ENCODE peak calls at places on chromosomes 12 and 14, in six cellular contexts. A is GM23338, X is spleen, F is stomach, V is SK-N-SH, D is breast epithelium. N is an unnamed sample.

GRCh38 chr12:73112035-73112816 is 840.1 kb downstream of the TRHDE start:
- DNase-seq in A (no peak), V (no peak), F (no peak), D (no peak), X (no peak), N (no peak)

GRCh38 chr14:100440207-100440631 is 117.1 kb downstream of the SLC25A47 start:
- DNase-seq in D (peak), V (peak), X (no peak), A (peak), F (peak), N (no peak)

GRCh38 chr12:1932264-1932777 is 13.9 kb upstream of the CACNA2D4 start:
- DNase-seq in F (peak), A (no peak), V (peak), X (peak), D (no peak), N (no peak)

GRCh38 chr12:685388-685787 is 22.1 kb upstream of the NINJ2 start:
- DNase-seq in X (peak), V (no peak), F (no peak), D (no peak), A (no peak), N (no peak)

GRCh38 chr12:42145197-42145549 is 499 bp upstream of the GXYLT1 start:
- DNase-seq in F (no peak), D (no peak), X (no peak), A (peak), V (no peak), N (no peak)

GRCh38 chr14:61290686-61291085 is 9.5 kb upstream of the TMEM30B start:
- DNase-seq in X (no peak), V (no peak), A (no peak), D (no peak), F (no peak), N (no peak)

GRCh38 chr12:76636141-76636692 is 76.6 kb upstream of the OSBPL8 start:
- DNase-seq in V (no peak), F (no peak), D (no peak), X (no peak), A (peak), N (no peak)

GRCh38 chr14:26855051-26855753 is 257.4 kb upstream of the NOVA1 start:
- DNase-seq in F (no peak), V (no peak), A (no peak), D (no peak), X (no peak), N (no peak)

GRCh38 chr12:13268606-13269005 is 72.1 kb downstream of the EMP1 start:
- DNase-seq in F (no peak), V (no peak), D (no peak), X (no peak), A (no peak), N (no peak)

GRCh38 chr14:100612879-100613455 is 25.8 kb upstream of the BEGAIN start:
- DNase-seq in V (peak), D (no peak), X (peak), F (no peak), A (no peak), N (no peak)

GRCh38 chr12:4864575-4864974 is 45.1 kb upstream of the KCNA1 start:
- DNase-seq in X (no peak), D (no peak), V (no peak), A (no peak), F (no peak), N (peak)

GRCh38 chr14:61344437-61345143 is 23.2 kb downstream of the PRKCH start:
- DNase-seq in V (no peak), A (no peak), D (no peak), X (no peak), F (no peak), N (no peak)

GRCh38 chr14:64612021-64612380 is 62.2 kb downstream of the PPP1R36 start:
- DNase-seq in V (no peak), A (no peak), D (no peak), X (no peak), F (no peak), N (no peak)

GRCh38 chr14:60210703-60211102 is 38.3 kb upstream of the PPM1A start:
- DNase-seq in F (no peak), X (no peak), D (no peak), A (no peak), V (no peak), N (no peak)

GRCh38 chr14:21965042-21965441 is 291.4 kb upstream of the OR4E1 start:
- DNase-seq in D (no peak), F (no peak), X (no peak), A (no peak), V (no peak), N (no peak)

GRCh38 chr12:69639400-69640016 is 28.8 kb upstream of the LRRC10 start:
- DNase-seq in F (peak), X (peak), A (peak), V (peak), D (peak), N (no peak)

GRCh38 chr12:59719701-59720100 is 123.9 kb downstream of the SLC16A7 start:
- DNase-seq in V (no peak), A (no peak), D (no peak), F (no peak), X (no peak), N (no peak)

GRCh38 chr14:51792819-51793218 is 67.6 kb upstream of the GNG2 start:
- DNase-seq in F (no peak), D (no peak), A (no peak), X (no peak), V (no peak), N (no peak)

GRCh38 chr14:87873741-87874140 is 119.2 kb downstream of the GALC start:
- DNase-seq in F (no peak), X (no peak), D (no peak), V (no peak), A (no peak), N (no peak)

GRCh38 chr14:37678916-37679315 is 83.5 kb downstream of the TTC6 start:
- DNase-seq in F (no peak), V (no peak), A (no peak), D (no peak), X (no peak), N (no peak)

GRCh38 chr12:30796891-30797371 is 42.2 kb upstream of the CAPRIN2 start:
- DNase-seq in F (no peak), X (no peak), A (peak), V (peak), D (no peak), N (no peak)

GRCh38 chr12:113267621-113268020 is 46.4 kb downstream of the TPCN1 start:
- DNase-seq in F (no peak), X (no peak), D (no peak), V (no peak), A (no peak), N (no peak)

GRCh38 chr12:88299567-88300101 is 157.5 kb downstream of the TMTC3 start:
- DNase-seq in A (no peak), D (no peak), F (no peak), V (no peak), X (no peak), N (no peak)

GRCh38 chr14:102917469-102918211 is 4.8 kb upstream of the AMN start:
- DNase-seq in X (peak), D (no peak), V (peak), F (peak), A (peak), N (no peak)

GRCh38 chr12:124713436-124714082 is 146.1 kb upstream of the NCOR2 start:
- DNase-seq in A (no peak), V (peak), X (no peak), D (no peak), F (peak), N (peak)

GRCh38 chr14:77654001-77654431 is 37.6 kb upstream of the SPTLC2 start:
- DNase-seq in V (no peak), F (no peak), D (no peak), A (no peak), X (no peak), N (no peak)

GRCh38 chr12:6745751-6746525 is 7.0 kb downstream of the MLF2 start:
- DNase-seq in V (no peak), X (peak), F (no peak), A (no peak), D (no peak), N (no peak)
- H3K4me3 ChIP-seq in V (no peak), X (peak), F (no peak), A (no peak), D (no peak), N (no peak)

GRCh38 chr14:68950111-68950510 is 29.0 kb downstream of the ACTN1 start:
- DNase-seq in F (no peak), X (no peak), D (no peak), V (no peak), A (no peak), N (no peak)

GRCh38 chr14:68951800-68952540 is 27.1 kb downstream of the ACTN1 start:
- DNase-seq in X (peak), A (no peak), D (no peak), V (peak), F (no peak), N (no peak)

GRCh38 chr14:68952544-68953535 is 26.3 kb downstream of the ACTN1 start:
- DNase-seq in X (peak), D (no peak), F (no peak), A (no peak), V (peak), N (no peak)

GRCh38 chr14:68949236-68949965 is 29.7 kb downstream of the ACTN1 start:
- DNase-seq in X (no peak), A (no peak), D (no peak), V (peak), F (no peak), N (no peak)

GRCh38 chr14:68951051-68951797 is 27.9 kb downstream of the ACTN1 start:
- DNase-seq in D (peak), A (no peak), F (peak), V (peak), X (peak), N (peak)
- TF ChIP-seq POLR2AphosphoS5 in D (peak), A (no peak), F (peak), V (peak), X (peak), N (peak)

GRCh38 chr12:106753526-106753925 is 21.0 kb upstream of the RIC8B start:
- DNase-seq in F (peak), D (no peak), X (peak), A (no peak), V (no peak), N (no peak)
- H3K4me3 ChIP-seq in F (no peak), D (no peak), X (no peak), A (no peak), V (no peak), N (no peak)

GRCh38 chr14:93037354-93037753 is 78.4 kb downstream of the ITPK1 start:
- DNase-seq in X (peak), F (no peak), V (no peak), D (no peak), A (peak), N (no peak)

GRCh38 chr14:93035585-93035916 is 80.2 kb downstream of the ITPK1 start:
- DNase-seq in F (no peak), X (peak), V (no peak), D (no peak), A (no peak), N (no peak)

GRCh38 chr14:93034671-93034994 is 81.1 kb downstream of the ITPK1 start:
- DNase-seq in D (no peak), A (no peak), F (no peak), V (no peak), X (no peak), N (no peak)

GRCh38 chr14:93036652-93037341 is 78.9 kb downstream of the ITPK1 start:
- DNase-seq in A (no peak), X (peak), V (no peak), F (no peak), D (no peak), N (no peak)

GRCh38 chr14:93035917-93036651 is 79.6 kb downstream of the ITPK1 start:
- DNase-seq in X (peak), D (no peak), V (no peak), F (no peak), A (no peak), N (no peak)
- TF ChIP-seq POLR2AphosphoS5 in X (no peak), D (no peak), V (no peak), F (no peak), A (no peak), N (peak)

GRCh38 chr14:98184467-98184866 is 1087.5 kb downstream of the BCL11B start:
- DNase-seq in X (no peak), F (no peak), A (no peak), D (no peak), V (no peak), N (no peak)

GRCh38 chr14:98187302-98187701 is 1084.7 kb downstream of the BCL11B start:
- DNase-seq in A (no peak), D (no peak), F (no peak), V (no peak), X (no peak), N (no peak)

GRCh38 chr14:98186140-98186539 is 1085.9 kb downstream of the BCL11B start:
- DNase-seq in A (no peak), F (no peak), V (no peak), D (no peak), X (no peak), N (no peak)

GRCh38 chr14:98183556-98183955 is 1088.4 kb downstream of the BCL11B start:
- DNase-seq in V (no peak), F (no peak), D (no peak), A (no peak), X (no peak), N (no peak)

GRCh38 chr14:98185036-98185435 is 1087.0 kb downstream of the BCL11B start:
- DNase-seq in V (no peak), D (no peak), A (no peak), X (no peak), F (no peak), N (no peak)
- H3K4me3 ChIP-seq in V (no peak), D (no peak), A (no peak), X (no peak), F (no peak), N (no peak)

GRCh38 chr12:57173683-57174082 is 26.3 kb upstream of the LRP1-AS start:
- DNase-seq in A (no peak), X (no peak), V (no peak), D (no peak), F (no peak), N (no peak)
- TF ChIP-seq POLR2AphosphoS5 in A (no peak), X (peak), V (no peak), D (no peak), F (no peak), N (no peak)

GRCh38 chr14:22979748-22980392 is 2.5 kb downstream of the AJUBA start:
- DNase-seq in D (no peak), X (no peak), F (no peak), V (no peak), A (no peak), N (no peak)
- H3K4me3 ChIP-seq in D (peak), X (peak), F (peak), V (peak), A (peak), N (peak)

DNA sequence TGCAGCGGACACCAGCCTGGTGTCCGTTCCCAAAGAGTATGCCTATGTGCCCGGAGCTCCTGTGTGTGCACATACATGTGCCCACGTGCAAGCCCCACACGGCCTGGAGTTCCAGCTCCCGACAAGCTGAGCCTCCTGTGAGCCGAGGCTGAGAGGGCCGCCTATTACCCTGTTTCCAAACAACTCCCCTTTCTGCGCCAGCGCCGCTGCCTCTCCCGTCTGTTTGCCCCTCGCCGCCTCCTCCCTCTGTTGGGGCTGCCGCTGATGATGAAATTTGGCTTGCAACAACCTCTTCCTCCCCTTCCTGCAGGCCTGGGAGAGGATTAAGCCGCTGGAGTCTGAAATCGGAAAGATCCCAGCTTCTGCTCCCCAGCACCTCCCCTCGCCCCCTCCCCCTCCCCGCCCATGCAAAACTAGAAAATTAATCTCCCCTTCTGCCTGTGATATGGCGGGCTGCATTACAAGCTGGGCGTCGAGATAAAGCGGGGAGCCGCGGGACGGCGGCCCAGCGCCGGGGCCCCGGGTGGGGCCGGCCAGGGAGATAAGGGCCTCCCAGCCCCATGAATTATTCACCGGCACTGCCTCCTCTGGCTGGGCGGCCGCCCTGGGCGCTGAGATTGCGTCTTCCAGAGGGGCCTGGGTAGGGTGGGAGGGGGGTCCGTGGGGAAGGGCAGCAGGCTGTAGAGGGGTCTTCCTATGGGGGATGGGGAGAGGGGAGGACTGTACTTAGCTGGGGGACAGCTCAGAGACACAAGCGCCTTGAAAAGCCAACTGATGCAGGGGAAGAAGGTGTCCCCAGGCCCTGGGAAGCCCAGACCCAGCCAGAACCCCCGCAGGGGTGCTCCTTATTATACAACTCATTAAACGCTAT is 6.8 kb upstream of the ASIC1 start:
- DNase-seq in D (no peak), A (peak), F (peak), V (peak), X (peak), N (peak)
- TF ChIP-seq POLR2AphosphoS5 in D (no peak), A (no peak), F (no peak), V (no peak), X (peak), N (no peak)

DNA sequence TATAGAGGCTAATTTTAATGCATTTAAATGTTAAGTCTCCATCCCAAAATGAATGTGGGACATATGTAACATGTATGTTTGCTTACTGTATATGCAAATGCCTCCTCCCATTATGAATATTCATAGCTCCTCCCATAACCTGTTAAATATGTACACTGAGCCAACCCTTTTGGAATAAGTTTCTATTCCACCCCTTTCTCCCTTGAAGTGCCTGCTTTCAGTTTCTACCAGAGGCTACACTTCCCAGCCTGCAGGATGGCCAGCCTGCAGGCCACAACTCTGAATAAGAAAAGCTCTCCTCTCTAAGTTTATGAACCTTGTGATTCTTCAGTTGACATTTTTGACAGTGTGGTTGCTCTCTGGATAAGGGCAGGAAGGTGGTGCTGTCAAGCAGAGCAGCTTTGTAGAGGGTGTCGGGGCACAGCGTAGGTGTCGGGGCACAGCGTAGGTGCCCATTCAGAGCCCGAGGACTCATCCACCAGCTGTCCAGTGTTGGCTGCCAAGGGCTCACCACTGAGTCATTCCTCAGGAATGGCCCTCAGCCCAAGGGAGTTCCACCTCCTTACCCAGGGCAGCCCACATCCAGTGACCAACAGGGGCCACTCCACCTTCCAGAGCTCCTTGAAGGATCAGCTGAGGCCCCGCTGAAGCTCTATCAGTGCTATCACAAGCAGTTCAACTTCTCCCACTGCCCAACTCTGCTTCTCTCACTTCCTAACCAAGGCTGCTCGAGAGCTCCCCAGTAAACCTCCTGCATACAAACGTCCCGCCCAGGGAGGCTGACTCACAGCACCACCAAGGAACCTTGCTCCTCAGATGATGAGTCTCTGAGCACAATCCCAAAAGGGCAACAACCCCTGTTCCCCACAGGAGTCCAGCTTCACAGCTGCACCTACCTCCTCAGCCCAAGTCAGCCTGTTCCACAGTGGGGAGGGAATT is 31.4 kb downstream of the VWF start:
- DNase-seq in F (peak), X (peak), V (no peak), A (no peak), D (peak), N (no peak)
- H3K4me3 ChIP-seq in F (no peak), X (no peak), V (peak), A (no peak), D (no peak), N (no peak)

DNA sequence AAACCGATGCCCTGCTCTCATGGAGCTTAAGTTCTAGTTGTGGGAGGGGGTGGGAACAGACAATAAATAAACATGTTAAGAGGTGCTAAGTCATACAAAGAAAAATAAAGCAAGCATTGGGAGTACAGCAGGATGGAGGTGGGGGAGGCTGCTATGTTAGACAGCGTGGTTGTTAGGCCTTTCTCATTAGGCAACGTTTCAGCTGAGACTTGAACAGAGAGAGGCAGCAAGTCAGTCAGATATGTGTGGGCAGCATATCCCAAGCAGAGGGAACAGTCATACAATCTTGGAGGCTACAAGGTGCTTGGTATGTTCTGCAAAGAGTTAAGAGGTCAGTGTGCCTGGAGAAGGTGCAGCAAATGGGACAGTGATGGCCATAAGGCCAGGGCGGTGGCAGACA is 97.7 kb upstream of the CCDC196 start:
- DNase-seq in D (no peak), X (no peak), V (no peak), F (no peak), A (no peak), N (no peak)
- TF ChIP-seq POLR2AphosphoS5 in D (no peak), X (no peak), V (no peak), F (no peak), A (no peak), N (no peak)